ENCODE peak calls at places on chromosomes 5 and 9, in eight cellular contexts. One of them, this sample, is unnamed.
A peak's percentile ranks its signal among the peaks of the same experiment; 100 is the strongest.

GRCh38 chr9:69672828-69673640 is 863 bp upstream of the APBA1 start:
- DNase-seq in B cell: peak; percentile 61
- DNase-seq in upper lobe of right lung: peak; percentile 92
- DNase-seq in osteocyte: peak; percentile 96
- DNase-seq in mammary epithelial cell: peak; percentile 79
- DNase-seq in Peyer's patch: peak; percentile 48
- DNase-seq in A549: peak; percentile 73
- DNase-seq in WERI-Rb-1: peak; percentile 90
- DNase-seq in this sample: peak; percentile 81

GRCh38 chr5:133117930-133118445 is 66.2 kb downstream of the HSPA4 start:
- DNase-seq in osteocyte: peak; percentile 80
- DNase-seq in upper lobe of right lung: no peak
- DNase-seq in B cell: no peak
- DNase-seq in WERI-Rb-1: no peak
- DNase-seq in mammary epithelial cell: no peak
- DNase-seq in A549: no peak
- DNase-seq in Peyer's patch: no peak
- DNase-seq in this sample: no peak

GRCh38 chr5:61496406-61497307 is 164.6 kb downstream of the ZSWIM6 start:
- DNase-seq in mammary epithelial cell: no peak
- DNase-seq in WERI-Rb-1: no peak
- DNase-seq in A549: no peak
- DNase-seq in Peyer's patch: no peak
- DNase-seq in osteocyte: no peak
- DNase-seq in B cell: no peak
- DNase-seq in upper lobe of right lung: no peak
- DNase-seq in this sample: no peak

GRCh38 chr5:86748538-86749105 is 130.9 kb downstream of the COX7C start:
- DNase-seq in A549: no peak
- DNase-seq in B cell: no peak
- DNase-seq in WERI-Rb-1: no peak
- DNase-seq in Peyer's patch: no peak
- DNase-seq in osteocyte: no peak
- DNase-seq in mammary epithelial cell: no peak
- DNase-seq in upper lobe of right lung: no peak
- DNase-seq in this sample: no peak

GRCh38 chr9:133522073-133522910 is 2.5 kb downstream of the MYMK start:
- DNase-seq in mammary epithelial cell: no peak
- DNase-seq in WERI-Rb-1: no peak
- DNase-seq in upper lobe of right lung: no peak
- DNase-seq in Peyer's patch: no peak
- DNase-seq in osteocyte: no peak
- DNase-seq in B cell: no peak
- DNase-seq in A549: no peak
- DNase-seq in this sample: no peak

GRCh38 chr9:73023025-73023541 is 70.2 kb upstream of the ALDH1A1 start:
- DNase-seq in Peyer's patch: no peak
- DNase-seq in B cell: peak; percentile 42
- DNase-seq in mammary epithelial cell: peak; percentile 48
- DNase-seq in upper lobe of right lung: no peak
- DNase-seq in WERI-Rb-1: peak; percentile 33
- DNase-seq in osteocyte: no peak
- DNase-seq in A549: peak; percentile 42
- DNase-seq in this sample: peak; percentile 14

GRCh38 chr5:179191506-179192184 is 131.5 kb downstream of the ZNF354C start:
- DNase-seq in A549: no peak
- DNase-seq in Peyer's patch: no peak
- DNase-seq in upper lobe of right lung: no peak
- DNase-seq in mammary epithelial cell: no peak
- DNase-seq in B cell: no peak
- DNase-seq in WERI-Rb-1: no peak
- DNase-seq in osteocyte: no peak
- DNase-seq in this sample: no peak

GRCh38 chr5:84597904-84598303 is 213.2 kb upstream of the EDIL3 start:
- DNase-seq in A549: no peak
- DNase-seq in mammary epithelial cell: no peak
- DNase-seq in WERI-Rb-1: no peak
- DNase-seq in Peyer's patch: no peak
- DNase-seq in osteocyte: no peak
- DNase-seq in upper lobe of right lung: no peak
- DNase-seq in B cell: no peak
- DNase-seq in this sample: no peak

GRCh38 chr5:148455055-148455675 is 71.4 kb downstream of the FBXO38 start:
- DNase-seq in WERI-Rb-1: no peak
- DNase-seq in mammary epithelial cell: no peak
- DNase-seq in osteocyte: no peak
- DNase-seq in upper lobe of right lung: no peak
- DNase-seq in Peyer's patch: no peak
- DNase-seq in B cell: no peak
- DNase-seq in A549: no peak
- DNase-seq in this sample: no peak

GRCh38 chr5:87116821-87117512 is 150.7 kb upstream of the RASA1 start:
- DNase-seq in osteocyte: no peak
- DNase-seq in B cell: no peak
- DNase-seq in Peyer's patch: no peak
- DNase-seq in upper lobe of right lung: no peak
- DNase-seq in mammary epithelial cell: peak; percentile 70
- DNase-seq in WERI-Rb-1: no peak
- DNase-seq in A549: no peak
- DNase-seq in this sample: peak; percentile 68

GRCh38 chr5:31640573-31640972 is 1.6 kb downstream of the PDZD2 start:
- DNase-seq in mammary epithelial cell: no peak
- DNase-seq in Peyer's patch: no peak
- DNase-seq in WERI-Rb-1: no peak
- DNase-seq in A549: no peak
- DNase-seq in osteocyte: no peak
- DNase-seq in upper lobe of right lung: no peak
- DNase-seq in B cell: no peak
- DNase-seq in this sample: no peak

GRCh38 chr9:33374634-33375237 is 27.6 kb downstream of the AQP7 start:
- DNase-seq in A549: peak; percentile 78
- DNase-seq in mammary epithelial cell: peak; percentile 60
- DNase-seq in osteocyte: no peak
- DNase-seq in WERI-Rb-1: peak; percentile 85
- DNase-seq in upper lobe of right lung: peak; percentile 73
- DNase-seq in Peyer's patch: peak; percentile 66
- DNase-seq in B cell: peak; percentile 61
- DNase-seq in this sample: peak; percentile 73

GRCh38 chr9:27280858-27281257 is 16.1 kb downstream of the EQTN start:
- DNase-seq in Peyer's patch: no peak
- DNase-seq in WERI-Rb-1: no peak
- DNase-seq in B cell: no peak
- DNase-seq in upper lobe of right lung: no peak
- DNase-seq in A549: no peak
- DNase-seq in mammary epithelial cell: no peak
- DNase-seq in osteocyte: no peak
- DNase-seq in this sample: no peak

GRCh38 chr5:34919077-34919476 is 3.6 kb downstream of the BRIX1 start:
- DNase-seq in Peyer's patch: no peak
- DNase-seq in B cell: no peak
- DNase-seq in WERI-Rb-1: no peak
- DNase-seq in osteocyte: no peak
- DNase-seq in A549: no peak
- DNase-seq in mammary epithelial cell: no peak
- DNase-seq in upper lobe of right lung: no peak
- DNase-seq in this sample: no peak
- TF ChIP-seq CTCF in Peyer's patch: no peak
- TF ChIP-seq CTCF in B cell: no peak
- TF ChIP-seq CTCF in WERI-Rb-1: no peak
- TF ChIP-seq CTCF in osteocyte: peak; percentile 31
- TF ChIP-seq CTCF in A549: peak; percentile 27
- TF ChIP-seq CTCF in mammary epithelial cell: peak; percentile 8
- TF ChIP-seq CTCF in upper lobe of right lung: no peak
- TF ChIP-seq CTCF in this sample: no peak

GRCh38 chr5:1203311-1203967 is 2.0 kb downstream of the SLC6A19 start:
- DNase-seq in upper lobe of right lung: no peak
- DNase-seq in Peyer's patch: no peak
- DNase-seq in A549: no peak
- DNase-seq in WERI-Rb-1: no peak
- DNase-seq in B cell: no peak
- DNase-seq in osteocyte: no peak
- DNase-seq in mammary epithelial cell: no peak
- DNase-seq in this sample: no peak

GRCh38 chr5:1202798-1203185 is 1.4 kb downstream of the SLC6A19 start:
- DNase-seq in WERI-Rb-1: no peak
- DNase-seq in A549: no peak
- DNase-seq in mammary epithelial cell: no peak
- DNase-seq in Peyer's patch: no peak
- DNase-seq in upper lobe of right lung: no peak
- DNase-seq in B cell: no peak
- DNase-seq in osteocyte: no peak
- DNase-seq in this sample: no peak

GRCh38 chr5:1205255-1206180 is 4.1 kb downstream of the SLC6A19 start:
- DNase-seq in B cell: no peak
- DNase-seq in mammary epithelial cell: no peak
- DNase-seq in Peyer's patch: no peak
- DNase-seq in upper lobe of right lung: no peak
- DNase-seq in osteocyte: no peak
- DNase-seq in WERI-Rb-1: no peak
- DNase-seq in A549: no peak
- DNase-seq in this sample: no peak

GRCh38 chr5:1203968-1204692 is 2.7 kb downstream of the SLC6A19 start:
- DNase-seq in upper lobe of right lung: no peak
- DNase-seq in mammary epithelial cell: no peak
- DNase-seq in Peyer's patch: no peak
- DNase-seq in B cell: no peak
- DNase-seq in osteocyte: no peak
- DNase-seq in WERI-Rb-1: no peak
- DNase-seq in A549: no peak
- DNase-seq in this sample: no peak

DNA sequence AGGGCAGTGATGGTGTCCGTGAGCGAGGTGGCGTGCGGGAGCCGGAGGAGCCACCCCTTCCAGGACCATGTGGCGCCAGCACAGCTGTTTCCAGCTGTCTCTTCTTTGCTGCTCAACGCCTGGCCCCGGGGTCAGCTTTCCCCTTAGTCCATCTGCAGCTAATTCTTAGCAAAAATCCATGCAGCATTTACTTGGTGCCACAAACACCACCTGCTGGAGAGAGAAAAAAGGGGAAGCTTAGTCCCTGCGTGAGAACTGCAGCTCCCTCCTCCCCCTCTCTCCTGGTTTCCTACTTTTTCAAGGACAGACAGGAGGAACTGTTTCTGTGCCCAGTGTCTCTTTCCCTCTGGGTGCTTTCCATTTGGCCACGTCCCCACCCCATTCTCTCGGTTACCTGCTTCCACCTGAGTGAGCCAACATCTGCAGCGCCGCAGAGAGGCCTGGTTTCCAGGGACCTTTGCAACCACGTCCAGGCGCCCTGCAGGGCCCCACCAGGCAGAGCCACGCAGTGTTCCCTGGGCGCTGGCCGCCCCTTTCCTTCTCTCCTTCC is 3.4 kb downstream of the SLC6A19 start:
- DNase-seq in Peyer's patch: no peak
- DNase-seq in upper lobe of right lung: no peak
- DNase-seq in WERI-Rb-1: peak; percentile 79
- DNase-seq in mammary epithelial cell: no peak
- DNase-seq in B cell: no peak
- DNase-seq in A549: peak; percentile 28
- DNase-seq in osteocyte: no peak
- DNase-seq in this sample: no peak
- TF ChIP-seq CTCF in Peyer's patch: peak; percentile 56
- TF ChIP-seq CTCF in upper lobe of right lung: peak; percentile 38
- TF ChIP-seq CTCF in WERI-Rb-1: peak; percentile 82
- TF ChIP-seq CTCF in mammary epithelial cell: no peak
- TF ChIP-seq CTCF in B cell: no peak
- TF ChIP-seq CTCF in A549: no peak
- TF ChIP-seq CTCF in osteocyte: peak; percentile 38
- TF ChIP-seq CTCF in this sample: no peak

GRCh38 chr5:130158036-130158435 is 253.8 kb downstream of the CHSY3 start:
- DNase-seq in upper lobe of right lung: no peak
- DNase-seq in osteocyte: no peak
- DNase-seq in WERI-Rb-1: no peak
- DNase-seq in B cell: no peak
- DNase-seq in mammary epithelial cell: no peak
- DNase-seq in A549: no peak
- DNase-seq in Peyer's patch: no peak
- DNase-seq in this sample: no peak

GRCh38 chr5:130151239-130151638 is 247.0 kb downstream of the CHSY3 start:
- DNase-seq in mammary epithelial cell: peak; percentile 56
- DNase-seq in osteocyte: no peak
- DNase-seq in WERI-Rb-1: no peak
- DNase-seq in upper lobe of right lung: no peak
- DNase-seq in Peyer's patch: no peak
- DNase-seq in A549: no peak
- DNase-seq in B cell: no peak
- DNase-seq in this sample: no peak

DNA sequence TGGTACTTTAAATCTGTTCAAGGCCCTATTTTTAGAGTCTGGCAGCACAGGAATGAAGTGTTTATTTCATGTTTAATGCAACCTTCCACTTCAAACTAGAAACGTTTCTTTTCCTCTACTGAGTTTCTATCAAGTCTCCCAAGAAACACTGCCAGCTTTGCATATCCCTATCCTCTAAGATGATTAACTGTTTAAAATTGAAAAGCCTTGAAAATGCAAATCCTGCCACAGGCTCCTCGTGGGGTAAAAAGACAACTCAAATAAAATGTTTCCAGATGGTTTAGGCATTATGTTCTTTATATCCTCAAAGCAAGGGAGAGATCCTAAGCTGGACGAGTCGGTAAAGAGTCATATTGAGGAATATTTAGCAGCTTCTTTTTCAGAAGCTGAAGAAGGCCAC is 251.1 kb downstream of the CHSY3 start:
- DNase-seq in upper lobe of right lung: no peak
- DNase-seq in B cell: no peak
- DNase-seq in mammary epithelial cell: no peak
- DNase-seq in Peyer's patch: no peak
- DNase-seq in osteocyte: no peak
- DNase-seq in WERI-Rb-1: peak; percentile 8
- DNase-seq in A549: no peak
- DNase-seq in this sample: no peak
- TF ChIP-seq CTCF in upper lobe of right lung: no peak
- TF ChIP-seq CTCF in B cell: no peak
- TF ChIP-seq CTCF in mammary epithelial cell: no peak
- TF ChIP-seq CTCF in Peyer's patch: no peak
- TF ChIP-seq CTCF in osteocyte: no peak
- TF ChIP-seq CTCF in WERI-Rb-1: no peak
- TF ChIP-seq CTCF in A549: no peak
- TF ChIP-seq CTCF in this sample: no peak

DNA sequence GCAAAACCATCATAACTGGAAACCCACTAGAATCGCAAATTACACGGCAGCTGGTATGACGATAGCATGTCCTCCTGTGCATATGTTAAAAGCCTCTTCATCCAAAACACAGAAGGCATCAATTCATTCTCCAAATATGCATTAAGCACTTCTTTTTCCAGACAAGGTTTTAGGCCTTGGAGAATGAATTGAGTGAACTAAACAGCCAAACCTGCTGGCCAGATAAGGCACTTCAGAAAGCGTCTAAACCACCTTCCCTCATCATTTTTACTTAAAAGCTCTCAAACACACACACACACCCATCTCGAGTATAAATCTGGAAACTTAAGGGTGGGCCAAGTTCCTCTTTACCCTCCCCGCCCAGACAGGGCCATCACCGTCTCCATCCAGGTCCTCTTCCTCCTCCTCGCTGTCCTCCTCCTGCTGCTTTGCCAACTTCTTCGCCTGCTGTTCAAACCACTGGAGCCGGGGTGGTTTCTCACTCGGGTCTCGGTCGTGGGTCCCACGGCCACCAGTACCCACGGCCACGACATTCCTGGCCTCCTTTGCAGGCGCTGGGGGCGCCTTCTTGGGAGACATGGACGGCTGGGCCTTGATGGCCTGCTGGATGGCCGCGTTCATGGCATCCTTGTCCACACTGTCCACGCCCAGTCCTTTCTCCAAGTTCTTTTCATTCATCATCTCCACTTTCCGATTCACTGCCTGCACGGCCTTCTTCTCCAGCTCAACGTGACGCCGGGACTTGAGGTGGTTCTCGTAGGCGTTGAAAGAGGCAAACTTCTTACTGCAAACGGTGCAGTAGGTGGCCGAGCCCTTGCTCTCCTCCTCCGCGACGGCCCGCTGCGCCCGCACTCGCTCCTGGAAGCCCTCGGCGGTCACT is 696 bp downstream of the ZNF622 start:
- DNase-seq in B cell: no peak
- DNase-seq in osteocyte: no peak
- DNase-seq in A549: no peak
- DNase-seq in upper lobe of right lung: peak; percentile 64
- DNase-seq in WERI-Rb-1: no peak
- DNase-seq in mammary epithelial cell: no peak
- DNase-seq in Peyer's patch: no peak
- DNase-seq in this sample: no peak
- TF ChIP-seq CTCF in B cell: peak; percentile 16
- TF ChIP-seq CTCF in osteocyte: no peak
- TF ChIP-seq CTCF in A549: no peak
- TF ChIP-seq CTCF in upper lobe of right lung: no peak
- TF ChIP-seq CTCF in WERI-Rb-1: peak; percentile 11
- TF ChIP-seq CTCF in mammary epithelial cell: no peak
- TF ChIP-seq CTCF in Peyer's patch: peak; percentile 9
- TF ChIP-seq CTCF in this sample: no peak

This sample was measured in GM10248.